ENCODE peak calls at places on chromosome 3, in four cellular contexts. L, D, A and K are unnamed samples.

GRCh38 chr3:190676477-190676876 is 162.6 kb downstream of the IL1RAP start:
- DNase-seq in L (peak), A (no peak), D (no peak), K (no peak)

GRCh38 chr3:141279074-141279945 is 47.7 kb downstream of the PXYLP1 start:
- DNase-seq in D (no peak), A (peak), L (peak), K (no peak)

GRCh38 chr3:149969110-149969944 is 1.4 kb downstream of the PFN2 start:
- DNase-seq in D (peak), A (peak), L (peak), K (peak)

GRCh38 chr3:129632977-129633376 is 26.5 kb upstream of the PLXND1 start:
- DNase-seq in L (no peak), A (no peak), D (no peak), K (no peak)

GRCh38 chr3:175422744-175423143 is 563.6 kb downstream of the NAALADL2 start:
- DNase-seq in L (no peak), D (no peak), A (no peak), K (no peak)

GRCh38 chr3:124209426-124209825 is 217.5 kb upstream of the ROPN1 start:
- DNase-seq in L (no peak), D (no peak), A (no peak), K (no peak)

GRCh38 chr3:70736009-70736408 is 423.6 kb upstream of the MDFIC2 start:
- DNase-seq in D (no peak), L (peak), A (peak), K (no peak)

GRCh38 chr3:15513810-15514662 is 7.5 kb downstream of the COLQ start:
- DNase-seq in A (no peak), D (no peak), L (no peak), K (no peak)

GRCh38 chr3:99711361-99711760 is 73.0 kb downstream of the COL8A1 start:
- DNase-seq in A (no peak), L (no peak), D (no peak), K (no peak)

GRCh38 chr3:23865595-23866396 is 51.0 kb downstream of the NKIRAS1 start:
- DNase-seq in D (peak), L (peak), A (peak), K (peak)

GRCh38 chr3:10432156-10432845 is 73.1 kb downstream of the ATP2B2 start:
- DNase-seq in L (no peak), A (no peak), D (no peak), K (no peak)

GRCh38 chr3:177169936-177170722 is 27.2 kb downstream of the TBL1XR1 start:
- DNase-seq in L (no peak), D (no peak), A (no peak), K (no peak)

GRCh38 chr3:105867690-105868449 is 942 bp downstream of the CBLB start:
- DNase-seq in D (no peak), A (no peak), L (no peak), K (no peak)

GRCh38 chr3:187567026-187567425 is 103.2 kb downstream of the SST start:
- DNase-seq in A (no peak), D (no peak), L (peak), K (no peak)

GRCh38 chr3:169379496-169380121 is 283.9 kb downstream of the MECOM start:
- DNase-seq in L (no peak), D (no peak), A (no peak), K (no peak)

GRCh38 chr3:194472290-194472920 is 14.4 kb downstream of the ATP13A3 start:
- DNase-seq in A (peak), D (peak), L (peak), K (no peak)

GRCh38 chr3:172520332-172520831 is 2.8 kb downstream of the TNFSF10 start:
- DNase-seq in D (no peak), A (peak), L (peak), K (no peak)

GRCh38 chr3:118960876-118961275 is 73.8 kb downstream of the IGSF11 start:
- DNase-seq in D (no peak), L (no peak), A (no peak), K (no peak)

GRCh38 chr3:55519016-55519415 is 31.9 kb upstream of the WNT5A start:
- DNase-seq in L (peak), D (no peak), A (peak), K (no peak)

GRCh38 chr3:159604151-159604581 is 384.5 kb upstream of the IL12A start:
- DNase-seq in A (no peak), D (no peak), L (peak), K (no peak)

GRCh38 chr3:43086460-43087165 is 19.3 kb downstream of the POMGNT2 start:
- DNase-seq in L (peak), D (no peak), A (peak), K (no peak)

GRCh38 chr3:5166846-5167245 is 20.7 kb upstream of the EDEM1 start:
- DNase-seq in D (no peak), A (no peak), L (no peak), K (no peak)

GRCh38 chr3:193816656-193817311 is 223.8 kb downstream of the OPA1 start:
- DNase-seq in L (peak), A (peak), D (peak), K (peak)

GRCh38 chr3:117788086-117788485 is 1078.5 kb downstream of the TUSC7 start:
- DNase-seq in A (peak), D (no peak), L (peak), K (no peak)

GRCh38 chr3:976021-976420 is 116.8 kb upstream of the CNTN6 start:
- DNase-seq in L (no peak), A (no peak), D (no peak), K (no peak)

GRCh38 chr3:8663177-8664061 is 18.8 kb upstream of the SSUH2 start:
- DNase-seq in L (peak), A (peak), D (peak), K (peak)

GRCh38 chr3:173214576-173214975 is 73.5 kb upstream of the SPATA16 start:
- DNase-seq in A (no peak), L (no peak), D (no peak), K (no peak)

GRCh38 chr3:53219897-53220483 is 35.8 kb downstream of the TKT start:
- DNase-seq in A (peak), L (peak), D (peak), K (peak)

GRCh38 chr3:184944221-184944620 is 132.3 kb downstream of the VPS8 start:
- DNase-seq in A (no peak), D (no peak), L (no peak), K (no peak)

GRCh38 chr3:180633722-180634121 is 31.8 kb downstream of the TTC14 start:
- DNase-seq in L (no peak), D (no peak), A (no peak), K (peak)

GRCh38 chr3:42175841-42176240 is 84.7 kb downstream of the TRAK1 start:
- DNase-seq in L (no peak), A (no peak), D (no peak), K (no peak)

GRCh38 chr3:57822686-57823085 is 66.6 kb downstream of the SLMAP start:
- DNase-seq in D (no peak), A (no peak), L (no peak), K (no peak)

GRCh38 chr3:148178508-148178907 is 519.2 kb upstream of the AGTR1 start:
- DNase-seq in D (no peak), L (no peak), A (peak), K (no peak)

GRCh38 chr3:151838574-151839312 is 24.8 kb downstream of the AADAC start:
- DNase-seq in L (peak), D (peak), A (peak), K (peak)

GRCh38 chr3:58336135-58336882 is 3.6 kb downstream of the PXK start:
- DNase-seq in A (peak), D (no peak), L (peak), K (no peak)

GRCh38 chr3:196794467-196794866 is 54.8 kb downstream of the PAK2 start:
- DNase-seq in A (no peak), L (no peak), D (no peak), K (no peak)
- H2AK5ac ChIP-seq in A (peak), L (peak), D (no peak), K (no peak)

GRCh38 chr3:66115858-66116654 is 77.3 kb upstream of the MAGI1 start:
- DNase-seq in L (peak), D (peak), A (peak), K (peak)
- H4K8ac ChIP-seq in L (peak), D (no peak), A (peak), K (no peak)

DNA sequence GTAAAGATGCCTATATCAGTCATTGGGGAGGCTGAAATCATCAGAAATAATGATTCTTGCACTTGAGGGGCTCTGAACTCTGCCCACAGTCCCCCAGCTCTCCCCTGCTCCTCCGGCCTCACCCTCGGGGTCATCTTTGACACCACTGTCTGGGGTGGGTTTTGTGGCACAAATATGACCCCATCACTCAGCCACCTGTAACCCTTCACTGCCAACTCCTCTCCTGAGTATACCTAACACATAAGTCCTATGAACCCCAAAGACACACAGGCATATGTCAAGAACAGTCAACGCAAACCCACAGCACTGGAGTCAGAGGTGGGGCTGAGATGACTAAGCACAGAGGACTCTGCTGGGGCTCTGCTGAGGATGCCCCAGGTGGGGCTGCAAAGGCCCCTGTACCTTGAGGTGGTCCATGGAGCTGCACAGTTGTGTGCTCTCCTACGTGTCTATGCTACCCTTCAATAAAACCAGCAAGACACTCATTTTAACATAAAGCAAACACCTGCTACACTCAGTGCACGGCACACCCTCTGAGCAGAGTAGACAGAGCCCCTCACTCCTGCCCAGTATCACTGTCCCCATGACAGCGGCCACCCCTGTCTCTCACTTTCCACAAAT is 29.9 kb downstream of the SLC41A3 start:
- DNase-seq in D (no peak), A (no peak), L (no peak), K (no peak)
- H2AK5ac ChIP-seq in D (no peak), A (no peak), L (no peak), K (no peak)

DNA sequence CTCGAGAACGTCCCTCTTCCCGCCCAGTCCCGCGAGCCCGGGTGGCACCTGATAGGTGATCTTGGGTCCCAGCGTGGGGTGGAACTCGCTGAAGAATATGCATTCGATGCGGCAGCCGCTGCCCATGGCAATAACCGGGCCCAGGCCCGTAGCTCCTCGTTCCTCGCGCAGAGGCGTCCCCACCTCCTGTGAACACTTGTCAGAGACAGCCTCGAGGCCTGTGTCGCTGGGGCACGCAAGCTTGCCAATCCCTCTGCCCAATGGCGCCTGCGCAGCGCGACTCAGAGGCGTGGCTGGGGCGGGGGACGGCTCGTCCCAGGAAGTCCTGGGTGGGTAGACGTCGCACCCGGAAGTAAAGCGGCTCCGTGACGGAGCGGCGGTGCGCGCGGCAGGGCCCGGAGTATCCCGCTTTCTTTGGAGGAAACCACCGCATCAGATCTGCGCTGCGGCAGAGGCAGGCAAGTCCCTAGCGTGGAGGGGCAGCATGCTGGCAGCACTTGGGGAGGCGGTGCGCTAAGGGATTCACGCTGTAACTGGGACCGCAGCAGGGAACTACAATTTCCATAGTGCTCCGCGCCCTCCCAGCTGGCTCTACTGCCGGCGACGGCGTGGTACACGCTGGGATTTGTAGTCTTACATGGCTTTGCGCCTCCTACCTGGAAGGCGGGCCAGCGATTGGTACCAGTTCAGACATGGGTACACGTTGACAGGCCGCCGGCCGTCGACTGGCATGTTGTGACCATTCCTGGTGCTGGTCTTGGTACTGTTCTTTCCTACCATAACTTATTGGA is at the start of the genes CYB561D2 and NPRL2:
- DNase-seq in D (peak), L (peak), A (peak), K (peak)
- H4K8ac ChIP-seq in D (no peak), L (peak), A (peak), K (no peak)